ENCODE peak calls at places on chromosomes 13 and 19, in nine cellular contexts. G is esophagus muscularis mucosa, K is lung, H is progenitor cell of endocrine pancreas, O is suprapubic skin, R is choroid plexus epithelial cell, Z is endodermal cell, M is fibroblast of the aortic adventitia, W is thoracic aorta. D is an unnamed sample.

GRCh38 chr19:10617409-10618121 is 7.8 kb upstream of the SLC44A2 start:
- DNase-seq in G (no peak), K (no peak), H (no peak), O (no peak), R (peak), Z (no peak), M (peak), W (no peak), D (no peak)

GRCh38 chr19:38340927-38341326 is 5.3 kb downstream of the CATSPERG start:
- DNase-seq in G (no peak), K (no peak), H (no peak), O (no peak), R (no peak), Z (no peak), M (no peak), W (no peak), D (no peak)

GRCh38 chr13:44573790-44574465 is 2.2 kb downstream of the TSC22D1 start:
- DNase-seq in G (no peak), K (no peak), H (no peak), O (no peak), R (peak), Z (peak), M (peak), W (no peak), D (peak)

GRCh38 chr19:47230122-47230920 is 678 bp downstream of the BBC3 start:
- DNase-seq in G (no peak), K (peak), H (peak), O (peak), R (peak), Z (peak), M (peak), W (no peak), D (no peak)

GRCh38 chr13:110279684-110280083 is 27.3 kb downstream of the COL4A1 start:
- DNase-seq in G (no peak), K (no peak), H (no peak), O (no peak), R (no peak), Z (no peak), M (no peak), W (no peak), D (no peak)

GRCh38 chr13:29524176-29524575 is 71.3 kb downstream of the SLC7A1 start:
- DNase-seq in G (no peak), K (no peak), H (no peak), O (peak), R (peak), Z (no peak), M (peak), W (no peak), D (no peak)

GRCh38 chr13:104553156-104553555 is 1486.9 kb upstream of the SLC10A2 start:
- DNase-seq in G (no peak), K (no peak), H (no peak), O (no peak), R (peak), Z (no peak), M (no peak), W (no peak), D (peak)

GRCh38 chr13:48954086-48954485 is 21.6 kb upstream of the FNDC3A start:
- DNase-seq in G (no peak), K (no peak), H (no peak), O (no peak), R (peak), Z (no peak), M (peak), W (no peak), D (peak)

GRCh38 chr19:47330466-47330869 is 1.5 kb upstream of the C5AR2 start:
- DNase-seq in G (no peak), K (no peak), H (no peak), O (no peak), R (peak), Z (no peak), M (no peak), W (no peak), D (no peak)

GRCh38 chr13:37409756-37410155 is 188.8 kb downstream of the POSTN start:
- DNase-seq in G (no peak), K (no peak), H (no peak), O (no peak), R (peak), Z (no peak), M (no peak), W (no peak), D (no peak)

GRCh38 chr13:40319699-40320586 is 346.5 kb downstream of the FOXO1 start:
- DNase-seq in G (peak), K (no peak), H (no peak), O (no peak), R (no peak), Z (no peak), M (no peak), W (no peak), D (no peak)

GRCh38 chr19:43463381-43464088 is 1.9 kb downstream of the LYPD3 start:
- DNase-seq in G (peak), K (peak), H (peak), O (peak), R (peak), Z (peak), M (peak), W (peak), D (peak)

GRCh38 chr19:6891761-6892385 is 4.5 kb downstream of the ADGRE1 start:
- DNase-seq in G (no peak), K (no peak), H (no peak), O (no peak), R (no peak), Z (no peak), M (no peak), W (no peak), D (no peak)

GRCh38 chr13:41007359-41008118 is 11.6 kb downstream of the ELF1 start:
- DNase-seq in G (no peak), K (no peak), H (no peak), O (no peak), R (peak), Z (no peak), M (no peak), W (no peak), D (no peak)

GRCh38 chr13:34044660-34045080 is 226.7 kb downstream of the RFC3 start:
- DNase-seq in G (no peak), K (no peak), H (no peak), O (no peak), R (peak), Z (no peak), M (peak), W (no peak), D (peak)
- TF ChIP-seq CTCF in G (no peak), K (no peak), H (no peak), O (no peak), R (no peak), Z (no peak), M (no peak), W (no peak), D (no peak)

DNA sequence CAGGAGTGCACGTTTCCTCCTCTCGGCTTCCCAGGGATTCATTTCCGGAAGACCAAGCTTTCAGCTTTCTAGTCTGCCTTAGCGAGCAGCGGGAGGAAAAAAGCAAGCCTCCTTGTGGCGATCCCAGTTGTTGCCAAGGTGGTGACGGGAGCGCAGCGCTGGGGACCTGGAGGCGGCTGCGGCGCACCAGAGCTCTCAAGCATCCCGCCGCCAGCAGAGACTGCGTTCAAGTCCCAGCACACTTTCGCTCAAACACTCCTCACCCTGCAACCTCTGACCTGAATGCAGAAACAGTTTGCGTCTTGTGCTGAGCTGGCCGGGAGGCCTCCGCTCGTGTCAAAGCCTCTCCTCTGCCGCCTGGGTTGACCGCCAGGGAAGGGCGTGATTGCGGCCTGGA is 4.9 kb downstream of the GSX1 start:
- DNase-seq in G (no peak), K (no peak), H (peak), O (peak), R (peak), Z (peak), M (peak), W (no peak), D (no peak)
- TF ChIP-seq CTCF in G (no peak), K (no peak), H (peak), O (no peak), R (peak), Z (peak), M (peak), W (no peak), D (no peak)

GRCh38 chr19:4246767-4247593 is at the start of gene YJU2:
- DNase-seq in G (peak), K (peak), H (peak), O (peak), R (peak), Z (peak), M (peak), W (peak), D (peak)
- TF ChIP-seq CTCF in G (peak), K (peak), H (peak), O (peak), R (peak), Z (peak), M (peak), W (peak), D (peak)

GRCh38 chr13:107678075-107678689 is 537.2 kb downstream of the LIG4 start:
- DNase-seq in G (no peak), K (no peak), H (no peak), O (no peak), R (peak), Z (no peak), M (no peak), W (no peak), D (no peak)
- TF ChIP-seq CTCF in G (no peak), K (no peak), H (peak), O (no peak), R (peak), Z (peak), M (no peak), W (no peak), D (peak)

D was measured in astrocyte of the cerebellum.